ENCODE peak calls at places on chromosomes 7 and 10, in ten cellular contexts. I is pons; K is stimulated activated CD4-positive, alpha-beta T cell treated with anti-CD3 and anti-CD28 coated beads, TNF-alpha, amount 100 ng/mL, for 1 hour; W is mesothelial cell of epicardium; G is SJSA1; V is fibroblast of the conjunctiva; Q is DMS153; C is EH; L is foreskin fibroblast; J is iris pigment epithelial cell. A is an unnamed sample.

GRCh38 chr10:97921581-97922377 is 72.1 kb downstream of the GOLGA7B start:
- DNase-seq in I (no peak), K (no peak), W (no peak), G (no peak), V (no peak), Q (no peak), C (no peak), L (peak), J (peak), A (no peak)

GRCh38 chr7:126605553-126605952 is 647.2 kb downstream of the GRM8 start:
- DNase-seq in I (no peak), K (no peak), W (no peak), G (no peak), V (no peak), Q (peak), C (no peak), L (no peak), J (no peak), A (no peak)

GRCh38 chr10:79026341-79026761 is 42.4 kb upstream of the ZMIZ1 start:
- DNase-seq in I (no peak), K (no peak), W (no peak), G (no peak), V (no peak), Q (no peak), C (no peak), L (no peak), J (no peak), A (no peak)

GRCh38 chr10:4111593-4111992 is 326.6 kb upstream of the KLF6 start:
- DNase-seq in I (no peak), K (no peak), W (no peak), G (no peak), V (peak), Q (no peak), C (peak), L (peak), J (peak), A (no peak)

GRCh38 chr7:115851291-115851690 is 179.3 kb downstream of the TFEC start:
- DNase-seq in I (peak), K (no peak), W (no peak), G (peak), V (peak), Q (peak), C (peak), L (peak), J (peak), A (no peak)

GRCh38 chr10:127041561-127041960 is 136.3 kb downstream of the DOCK1 start:
- DNase-seq in I (no peak), K (no peak), W (no peak), G (no peak), V (peak), Q (no peak), C (peak), L (peak), J (peak), A (no peak)

GRCh38 chr7:132548489-132549078 is 27.7 kb downstream of the PLXNA4 start:
- DNase-seq in I (no peak), K (no peak), W (no peak), G (no peak), V (no peak), Q (no peak), C (peak), L (peak), J (peak), A (no peak)

GRCh38 chr10:112821042-112821441 is 129.0 kb upstream of the TCF7L2 start:
- DNase-seq in I (no peak), K (no peak), W (no peak), G (no peak), V (no peak), Q (no peak), C (no peak), L (no peak), J (no peak), A (no peak)

GRCh38 chr10:28722065-28722803 is 44.9 kb downstream of the BAMBI start:
- DNase-seq in I (peak), K (no peak), W (no peak), G (peak), V (no peak), Q (peak), C (peak), L (peak), J (peak), A (no peak)

GRCh38 chr7:157881062-157881771 is 544.4 kb downstream of the DNAJB6 start:
- DNase-seq in I (no peak), K (no peak), W (no peak), G (no peak), V (no peak), Q (no peak), C (no peak), L (no peak), J (no peak), A (no peak)

GRCh38 chr7:76060842-76061241 is 12.9 kb downstream of the MDH2 start:
- DNase-seq in I (no peak), K (no peak), W (no peak), G (no peak), V (no peak), Q (no peak), C (no peak), L (no peak), J (no peak), A (no peak)

GRCh38 chr10:70590663-70591416 is 11.7 kb downstream of the PRF1 start:
- DNase-seq in I (no peak), K (no peak), W (no peak), G (no peak), V (no peak), Q (no peak), C (no peak), L (no peak), J (no peak), A (no peak)

GRCh38 chr7:4772306-4772705 is 3.1 kb upstream of the AP5Z1 start:
- DNase-seq in I (no peak), K (no peak), W (no peak), G (no peak), V (no peak), Q (no peak), C (no peak), L (no peak), J (no peak), A (no peak)

GRCh38 chr10:86301971-86302370 is 64.6 kb downstream of the GRID1 start:
- DNase-seq in I (no peak), K (no peak), W (no peak), G (no peak), V (no peak), Q (no peak), C (no peak), L (no peak), J (no peak), A (no peak)

GRCh38 chr10:8042032-8042863 is 12.2 kb upstream of the GATA3 start:
- DNase-seq in I (no peak), K (no peak), W (no peak), G (no peak), V (no peak), Q (no peak), C (no peak), L (no peak), J (no peak), A (no peak)

GRCh38 chr10:29757551-29758297 is 123.0 kb upstream of the SVIL start:
- DNase-seq in I (no peak), K (no peak), W (no peak), G (peak), V (no peak), Q (no peak), C (peak), L (peak), J (peak), A (no peak)

GRCh38 chr10:114754445-114755320 is 66.9 kb upstream of the FHIP2A start:
- DNase-seq in I (no peak), K (no peak), W (no peak), G (no peak), V (no peak), Q (no peak), C (peak), L (peak), J (peak), A (no peak)

GRCh38 chr10:77637474-77637985 is at the start of gene KCNMA1:
- DNase-seq in I (no peak), K (no peak), W (no peak), G (peak), V (no peak), Q (no peak), C (peak), L (peak), J (peak), A (no peak)

GRCh38 chr10:124529661-124530214 is 68.1 kb downstream of the LHPP start:
- DNase-seq in I (no peak), K (no peak), W (no peak), G (no peak), V (no peak), Q (no peak), C (no peak), L (no peak), J (no peak), A (no peak)

GRCh38 chr7:36448781-36449379 is 59.2 kb downstream of the ANLN start:
- DNase-seq in I (no peak), K (no peak), W (no peak), G (no peak), V (no peak), Q (no peak), C (peak), L (peak), J (peak), A (no peak)

GRCh38 chr10:13614530-13615332 is 28.0 kb downstream of the PRPF18 start:
- DNase-seq in I (no peak), K (no peak), W (peak), G (peak), V (no peak), Q (no peak), C (peak), L (peak), J (peak), A (no peak)

GRCh38 chr7:16417958-16418357 is 3.4 kb downstream of the CRPPA start:
- DNase-seq in I (no peak), K (no peak), W (no peak), G (no peak), V (no peak), Q (no peak), C (no peak), L (no peak), J (peak), A (no peak)

GRCh38 chr7:38317457-38318037 is 44.1 kb upstream of the TARP start:
- DNase-seq in I (no peak), K (no peak), W (no peak), G (peak), V (no peak), Q (no peak), C (no peak), L (no peak), J (no peak), A (no peak)

GRCh38 chr7:113085781-113086390 is 741 bp downstream of the GPR85 start:
- DNase-seq in I (peak), K (no peak), W (no peak), G (no peak), V (no peak), Q (no peak), C (peak), L (peak), J (peak), A (no peak)

GRCh38 chr10:92640110-92640509 is 47.2 kb downstream of the KIF11 start:
- DNase-seq in I (no peak), K (no peak), W (no peak), G (peak), V (peak), Q (no peak), C (peak), L (peak), J (peak), A (no peak)

GRCh38 chr7:122887198-122887597 is 938 bp upstream of the CADPS2 start:
- DNase-seq in I (peak), K (no peak), W (peak), G (peak), V (peak), Q (peak), C (peak), L (peak), J (peak), A (no peak)

GRCh38 chr10:107834706-107835105 is 670.2 kb upstream of the SORCS1 start:
- DNase-seq in I (no peak), K (no peak), W (no peak), G (no peak), V (no peak), Q (no peak), C (no peak), L (peak), J (no peak), A (no peak)

GRCh38 chr7:111266613-111267012 is 175.7 kb downstream of the LRRN3 start:
- DNase-seq in I (no peak), K (no peak), W (no peak), G (peak), V (peak), Q (no peak), C (peak), L (peak), J (peak), A (no peak)

GRCh38 chr7:36287371-36288241 is 102.1 kb upstream of the ANLN start:
- DNase-seq in I (peak), K (no peak), W (no peak), G (no peak), V (no peak), Q (peak), C (no peak), L (no peak), J (no peak), A (no peak)

GRCh38 chr10:69413221-69413865 is 3.4 kb downstream of the TACR2 start:
- DNase-seq in I (peak), K (no peak), W (no peak), G (peak), V (peak), Q (no peak), C (peak), L (peak), J (peak), A (no peak)

GRCh38 chr7:1022801-1023465 is 21.4 kb upstream of the GPR146 start:
- DNase-seq in I (no peak), K (no peak), W (peak), G (no peak), V (no peak), Q (no peak), C (no peak), L (no peak), J (no peak), A (no peak)

A was measured in central memory CD8-positive, alpha-beta T cell.